ENCODE peak calls at places on chromosomes 11 and 22, in six cellular contexts. S is fibroblast of mammary gland, O is thoracic aorta, B is PC-3, M is body of pancreas, A is naive B cell. E is an unnamed sample.

GRCh38 chr11:19821412-19821875 is 108.8 kb downstream of the NAV2 start:
- DNase-seq in S (no peak), O (no peak), B (no peak), M (peak; percentile 81), A (no peak), E (no peak)

GRCh38 chr11:47669856-47670255 is 27.5 kb upstream of the MTCH2 start:
- DNase-seq in S (no peak), O (no peak), B (no peak), M (no peak), A (no peak), E (no peak)

GRCh38 chr11:33957304-33957917 is 65.5 kb upstream of the LMO2 start:
- DNase-seq in S (no peak), O (no peak), B (peak; percentile 61), M (no peak), A (no peak), E (no peak)

GRCh38 chr22:36294293-36294620 is 41.3 kb downstream of the APOL1 start:
- DNase-seq in S (no peak), O (no peak), B (no peak), M (no peak), A (no peak), E (no peak)

GRCh38 chr11:4491878-4492606 is 9.6 kb downstream of the OR52K1 start:
- DNase-seq in S (peak; percentile 38), O (no peak), B (no peak), M (no peak), A (no peak), E (peak; percentile 16)

GRCh38 chr22:42922374-42923177 is 65.5 kb upstream of the ARFGAP3 start:
- DNase-seq in S (no peak), O (no peak), B (no peak), M (no peak), A (no peak), E (no peak)

GRCh38 chr11:10654211-10655150 is 39.1 kb downstream of the IRAG1 start:
- DNase-seq in S (peak; percentile 86), O (no peak), B (peak; percentile 62), M (peak; percentile 47), A (peak; percentile 42), E (peak; percentile 62)

GRCh38 chr11:74842967-74843366 is 94.3 kb downstream of the RNF169 start:
- DNase-seq in S (no peak), O (no peak), B (no peak), M (no peak), A (no peak), E (no peak)

GRCh38 chr22:21712751-21713427 is 22.7 kb downstream of the YPEL1 start:
- DNase-seq in S (peak; percentile 77), O (no peak), B (peak; percentile 73), M (peak; percentile 80), A (peak; percentile 58), E (peak; percentile 88)

GRCh38 chr11:15901790-15902189 is 454.6 kb downstream of the SOX6 start:
- DNase-seq in S (no peak), O (no peak), B (no peak), M (peak; percentile 33), A (no peak), E (no peak)

GRCh38 chr11:66853242-66854229 is 3.3 kb upstream of the LRFN4 start:
- DNase-seq in S (no peak), O (no peak), B (no peak), M (no peak), A (no peak), E (no peak)

GRCh38 chr11:48165426-48165825 is 51.2 kb upstream of the OR4B1 start:
- DNase-seq in S (no peak), O (no peak), B (no peak), M (no peak), A (no peak), E (no peak)

GRCh38 chr22:27476729-27477128 is 324.8 kb downstream of the MN1 start:
- DNase-seq in S (peak; percentile 83), O (no peak), B (peak; percentile 90), M (no peak), A (no peak), E (peak; percentile 95)

GRCh38 chr11:6333112-6333511 is 12.8 kb upstream of the CAVIN3 start:
- DNase-seq in S (no peak), O (no peak), B (no peak), M (no peak), A (no peak), E (no peak)

GRCh38 chr22:44423556-44423955 is 74.5 kb downstream of the RTL6 start:
- DNase-seq in S (no peak), O (no peak), B (no peak), M (no peak), A (no peak), E (no peak)

GRCh38 chr11:129652828-129653227 is 162.8 kb upstream of the TMEM45B start:
- DNase-seq in S (peak; percentile 87), O (no peak), B (peak; percentile 98), M (no peak), A (no peak), E (peak; percentile 31)

GRCh38 chr11:72773291-72773690 is 20.6 kb downstream of the STARD10 start:
- DNase-seq in S (peak; percentile 86), O (no peak), B (peak; percentile 44), M (peak; percentile 66), A (no peak), E (peak; percentile 88)

GRCh38 chr11:120853435-120853834 is 170.5 kb upstream of the TBCEL start:
- DNase-seq in S (no peak), O (no peak), B (no peak), M (no peak), A (no peak), E (no peak)

GRCh38 chr11:20067665-20068064 is 92.6 kb downstream of the DBX1 start:
- DNase-seq in S (no peak), O (no peak), B (no peak), M (no peak), A (no peak), E (no peak)

GRCh38 chr11:8567597-8568198 is 26.3 kb downstream of the STK33 start:
- DNase-seq in S (peak; percentile 19), O (no peak), B (no peak), M (no peak), A (no peak), E (peak; percentile 51)

GRCh38 chr11:41534861-41535260 is 75.4 kb upstream of the LRRC4C start:
- DNase-seq in S (no peak), O (no peak), B (peak; percentile 59), M (no peak), A (no peak), E (no peak)

GRCh38 chr11:10674991-10675440 is 18.5 kb downstream of the IRAG1 start:
- DNase-seq in S (no peak), O (peak; percentile 64), B (no peak), M (no peak), A (no peak), E (no peak)

GRCh38 chr11:132111781-132112380 is 741.5 kb downstream of the NTM start:
- DNase-seq in S (peak; percentile 90), O (no peak), B (peak; percentile 76), M (no peak), A (no peak), E (peak; percentile 80)

GRCh38 chr11:87871071-87871470 is 304.2 kb downstream of the RAB38 start:
- DNase-seq in S (no peak), O (no peak), B (no peak), M (no peak), A (no peak), E (no peak)

GRCh38 chr11:93225642-93226041 is 27.9 kb upstream of the SLC36A4 start:
- DNase-seq in S (peak; percentile 38), O (no peak), B (peak; percentile 54), M (no peak), A (peak; percentile 7), E (peak; percentile 24)

GRCh38 chr11:1771700-1772099 is 8.0 kb upstream of the CTSD start:
- DNase-seq in S (peak; percentile 78), O (no peak), B (no peak), M (peak; percentile 68), A (no peak), E (peak; percentile 32)

GRCh38 chr11:92739020-92739419 is 230.4 kb upstream of the MTNR1B start:
- DNase-seq in S (peak; percentile 65), O (no peak), B (no peak), M (peak; percentile 12), A (no peak), E (no peak)

GRCh38 chr11:87176044-87176443 is 138.3 kb downstream of the TMEM135 start:
- DNase-seq in S (peak; percentile 50), O (no peak), B (peak; percentile 39), M (no peak), A (no peak), E (peak; percentile 64)

GRCh38 chr11:60929774-60930173 is 5.5 kb downstream of the TMEM132A start:
- DNase-seq in S (no peak), O (no peak), B (no peak), M (no peak), A (no peak), E (no peak)

GRCh38 chr11:64888761-64889511 is 10.5 kb upstream of the EHD1 start:
- DNase-seq in S (no peak), O (no peak), B (peak; percentile 34), M (no peak), A (no peak), E (no peak)

GRCh38 chr22:25100972-25101371 is 98.7 kb upstream of the CRYBB3 start:
- DNase-seq in S (no peak), O (no peak), B (no peak), M (no peak), A (no peak), E (no peak)

GRCh38 chr11:62030071-62030684 is 62.7 kb upstream of the FTH1 start:
- DNase-seq in S (no peak), O (no peak), B (no peak), M (no peak), A (no peak), E (no peak)

GRCh38 chr22:21681566-21682370 is 16.0 kb downstream of the PPIL2 start:
- DNase-seq in S (no peak), O (no peak), B (peak; percentile 3), M (no peak), A (no peak), E (no peak)

GRCh38 chr11:132844956-132845355 is 687.3 kb downstream of the OPCML start:
- DNase-seq in S (peak; percentile 33), O (no peak), B (peak; percentile 67), M (no peak), A (no peak), E (peak; percentile 92)

GRCh38 chr11:133946541-133947297 is 10.0 kb downstream of the IGSF9B start:
- DNase-seq in S (no peak), O (no peak), B (no peak), M (no peak), A (no peak), E (no peak)

GRCh38 chr11:71165771-71166170 is 86.6 kb downstream of the SHANK2 start:
- DNase-seq in S (no peak), O (no peak), B (no peak), M (no peak), A (no peak), E (no peak)

GRCh38 chr11:9150944-9151343 is 59.5 kb upstream of the SCUBE2 start:
- DNase-seq in S (peak; percentile 65), O (no peak), B (no peak), M (no peak), A (no peak), E (peak; percentile 56)

E was measured in ELR.